ENCODE peak calls at places on chromosomes 2 and 18, in ten cellular contexts. G is Peyer's patch; T is psoas muscle; U is adrenal gland; N is fibroblast of lung; P is left lung; M is sigmoid colon; F is prostate gland; D is CD8-positive, alpha-beta T cell; I is CD4-positive, CD25-positive, alpha-beta regulatory T cell. Q is an unnamed sample.
A peak's percentile ranks its signal among the peaks of the same experiment; 100 is the strongest.

GRCh38 chr2:24435391-24436316 is 55.4 kb upstream of the NCOA1 start:
- DNase-seq in G (no peak), F (peak; percentile 75), I (no peak), M (peak; percentile 90), N (peak; percentile 64), P (peak; percentile 51), U (peak; percentile 52), T (peak; percentile 78), D (no peak), Q (no peak)

GRCh38 chr18:68769423-68769822 is 28.5 kb upstream of the CCDC102B start:
- DNase-seq in T (peak; percentile 33), N (no peak), P (no peak), F (no peak), I (no peak), G (no peak), M (peak; percentile 67), U (peak; percentile 14), D (no peak), Q (no peak)

GRCh38 chr2:224545884-224546644 is 39.1 kb downstream of the CUL3 start:
- DNase-seq in P (no peak), G (no peak), F (no peak), D (no peak), T (no peak), I (no peak), M (no peak), U (no peak), N (peak; percentile 63), Q (no peak)

GRCh38 chr2:10079192-10079930 is 850 bp downstream of the CYS1 start:
- DNase-seq in D (no peak), U (peak; percentile 34), T (peak; percentile 50), G (no peak), M (peak; percentile 87), F (peak; percentile 41), I (no peak), N (peak; percentile 76), P (no peak), Q (no peak)

GRCh38 chr2:6685447-6685846 is 180.3 kb downstream of the CMPK2 start:
- DNase-seq in G (no peak), M (no peak), F (no peak), D (no peak), U (no peak), N (no peak), P (no peak), T (no peak), I (no peak), Q (no peak)

GRCh38 chr2:96867756-96868554 is 1.9 kb downstream of the SEMA4C start:
- DNase-seq in N (no peak), U (no peak), G (peak; percentile 56), F (no peak), D (no peak), I (no peak), M (peak; percentile 65), T (no peak), P (no peak), Q (peak; percentile 18)

GRCh38 chr2:157831573-157832315 is 44.4 kb downstream of the ACVR1 start:
- DNase-seq in D (no peak), F (no peak), M (no peak), I (no peak), N (peak; percentile 63), T (no peak), P (no peak), U (no peak), G (no peak), Q (no peak)

GRCh38 chr2:108199726-108200125 is 40.0 kb upstream of the SULT1C3 start:
- DNase-seq in M (no peak), D (no peak), F (no peak), I (no peak), N (peak; percentile 52), G (no peak), U (no peak), T (no peak), P (no peak), Q (no peak)

GRCh38 chr18:46291149-46291548 is 187.0 kb downstream of the HAUS1 start:
- DNase-seq in G (no peak), U (no peak), N (no peak), M (no peak), D (no peak), F (no peak), I (peak; percentile 10), T (no peak), P (no peak), Q (no peak)

GRCh38 chr18:73232933-73233332 is 365.1 kb upstream of the NETO1 start:
- DNase-seq in N (peak; percentile 3), M (no peak), T (no peak), G (no peak), D (no peak), U (no peak), P (no peak), F (no peak), I (no peak), Q (no peak)
- H3K27me3 ChIP-seq in N (no peaks in the 10 kb centered on the region), M (no peaks in the 10 kb centered on the region), T (no peaks in the 10 kb centered on the region), G (no peaks in the 10 kb centered on the region), D (no peaks in the 10 kb centered on the region), U (no peaks in the 10 kb centered on the region), P (no peaks in the 10 kb centered on the region), F (no peaks in the 10 kb centered on the region), I (no peaks in the 10 kb centered on the region), Q (no peaks in the 10 kb centered on the region)

GRCh38 chr2:189045836-189046235 is 71.7 kb downstream of the COL3A1 start:
- DNase-seq in P (no peak), U (no peak), I (no peak), D (no peak), F (no peak), M (no peak), G (no peak), N (no peak), T (no peak), Q (no peak)
- H3K9me3 ChIP-seq in P (no peaks in the 10 kb centered on the region), U (no peaks in the 10 kb centered on the region), I (no peaks in the 10 kb centered on the region), D (no peaks in the 10 kb centered on the region), F (no peaks in the 10 kb centered on the region), M (no peaks in the 10 kb centered on the region), G (no peaks in the 10 kb centered on the region), N (no peaks in the 10 kb centered on the region), T (no peaks in the 10 kb centered on the region), Q (no peaks in the 10 kb centered on the region)

GRCh38 chr2:219506153-219506801 is 7.6 kb downstream of the GMPPA start:
- DNase-seq in T (no peak), U (no peak), M (no peak), N (no peak), G (no peak), D (no peak), P (no peak), I (no peak), F (no peak), Q (no peak)

GRCh38 chr2:219508444-219508734 is 5.9 kb upstream of the ASIC4 start:
- DNase-seq in T (no peak), N (no peak), P (no peak), M (no peak), I (no peak), G (no peak), F (no peak), D (no peak), U (no peak), Q (no peak)

GRCh38 chr2:219506802-219507554 is 7.3 kb upstream of the ASIC4 start:
- DNase-seq in P (no peak), N (no peak), I (no peak), T (no peak), M (no peak), G (no peak), U (no peak), F (no peak), D (no peak), Q (no peak)

GRCh38 chr2:219508933-219509779 is 5.1 kb upstream of the ASIC4 start:
- DNase-seq in G (no peak), P (no peak), M (no peak), F (no peak), U (no peak), N (no peak), D (no peak), I (no peak), T (no peak), Q (no peak)

DNA sequence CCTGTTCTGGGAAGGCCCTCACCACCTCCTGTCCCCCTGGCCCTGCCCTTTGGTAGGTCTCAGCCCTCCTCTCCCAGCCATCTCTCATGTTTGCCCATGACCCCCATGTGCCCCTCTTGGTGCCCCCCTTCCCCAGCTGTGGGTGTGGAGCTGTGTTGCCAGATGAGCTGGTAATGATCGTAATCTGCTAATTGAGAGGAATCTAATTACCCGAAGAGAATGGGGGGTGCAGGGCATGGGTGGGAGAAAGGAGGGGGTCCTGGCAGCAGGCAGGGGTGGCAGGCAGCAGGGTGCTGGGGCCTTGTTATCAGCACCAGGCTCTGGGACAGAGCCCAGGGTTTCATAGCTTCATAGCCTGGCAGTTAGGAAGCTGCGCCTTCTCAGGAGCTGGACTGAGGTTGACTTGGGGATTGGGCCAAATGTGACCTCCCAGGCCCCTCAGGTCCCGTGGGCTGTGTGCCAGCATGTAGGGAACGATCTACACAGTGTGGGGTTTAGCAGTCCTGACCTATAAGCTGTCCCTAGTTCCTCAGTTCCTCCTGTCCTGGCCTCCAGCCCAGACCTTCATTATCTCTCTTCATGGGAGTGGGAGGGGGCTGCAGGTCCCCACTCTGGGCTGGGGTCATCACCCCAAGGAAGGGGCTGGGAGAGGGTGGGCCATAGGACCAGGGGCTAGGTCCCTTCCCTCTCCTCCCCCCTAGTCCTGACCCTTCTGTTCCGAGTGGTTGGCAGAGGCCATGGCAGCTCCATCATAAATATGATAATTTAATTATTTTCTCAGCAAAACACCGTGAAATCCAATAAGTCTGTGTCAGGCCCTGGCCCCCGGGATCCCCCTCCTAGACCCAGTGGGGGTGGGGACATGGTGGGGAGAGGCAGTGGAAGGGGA is 6.5 kb upstream of the ASIC4 start:
- DNase-seq in F (no peak), U (no peak), P (no peak), N (no peak), G (no peak), T (no peak), D (no peak), M (no peak), I (no peak), Q (no peak)
- H3K27ac ChIP-seq in F (no peak overlapping the region), U (peak overlapping the region; percentile 64), P (no peak overlapping the region), N (no peak overlapping the region), G (no peak overlapping the region), T (no peak overlapping the region), D (no peak overlapping the region), M (no peak overlapping the region), I (no peak overlapping the region), Q (no peak overlapping the region)

GRCh38 chr2:43052204-43052943 is 174.0 kb downstream of the ZFP36L2 start:
- DNase-seq in F (no peak), N (peak; percentile 33), U (no peak), M (no peak), G (peak; percentile 28), D (no peak), I (no peak), T (no peak), P (peak; percentile 7), Q (no peak)

GRCh38 chr2:43052944-43053306 is 173.5 kb downstream of the ZFP36L2 start:
- DNase-seq in U (no peak), T (no peak), N (no peak), M (no peak), I (no peak), G (no peak), P (no peak), F (no peak), D (no peak), Q (no peak)

GRCh38 chr2:43051316-43051715 is 175.1 kb downstream of the ZFP36L2 start:
- DNase-seq in D (peak; percentile 14), T (no peak), N (peak; percentile 80), U (peak; percentile 79), G (peak; percentile 73), P (peak; percentile 10), I (no peak), M (peak; percentile 37), F (no peak), Q (peak; percentile 48)

GRCh38 chr2:43049836-43050796 is 176.3 kb downstream of the ZFP36L2 start:
- DNase-seq in M (peak; percentile 58), T (no peak), I (no peak), G (peak; percentile 30), U (no peak), D (no peak), N (no peak), F (no peak), P (peak; percentile 35), Q (no peak)

GRCh38 chr2:43050866-43051265 is 175.5 kb downstream of the ZFP36L2 start:
- DNase-seq in U (peak; percentile 73), T (no peak), G (peak; percentile 49), N (no peak), I (no peak), P (no peak), D (no peak), M (peak; percentile 36), F (no peak), Q (no peak)
- H3K27me3 ChIP-seq in U (no peaks in the 10 kb centered on the region), T (no peaks in the 10 kb centered on the region), G (no peaks in the 10 kb centered on the region), N (no peaks in the 10 kb centered on the region), I (no peaks in the 10 kb centered on the region), P (no peaks in the 10 kb centered on the region), D (no peaks in the 10 kb centered on the region), M (no peaks in the 10 kb centered on the region), F (no peaks in the 10 kb centered on the region), Q (no peaks in the 10 kb centered on the region)